ENCODE peak calls at places on chromosome 12, in eight cellular contexts. T is HS-5; P is bronchial epithelial cell; G is GM06990; H is CD8-positive, alpha-beta T cell; A is mucosa of descending colon; Q is head of caudate nucleus; U is LoVo. W is an unnamed sample.

GRCh38 chr12:3882896-3883564 is 9.8 kb upstream of the PARP11 start:
- DNase-seq in G (no peak), U (no peak), A (no peak), T (no peak), Q (no peak), P (peak; percentile 47), H (no peak), W (no peak)

GRCh38 chr12:102005256-102005655 is 56.5 kb downstream of the WASHC3 start:
- DNase-seq in T (no peak), H (no peak), U (no peak), Q (no peak), G (no peak), P (no peak), A (no peak), W (no peak)

GRCh38 chr12:6688543-6688999 is 604 bp downstream of the ZNF384 start:
- DNase-seq in A (peak; percentile 77), P (no peak), Q (peak; percentile 92), H (peak; percentile 50), T (peak; percentile 62), U (peak; percentile 43), G (no peak), W (peak; percentile 56)

GRCh38 chr12:102806110-102806509 is 110.9 kb downstream of the PAH start:
- DNase-seq in A (no peak), H (no peak), T (no peak), Q (no peak), U (no peak), G (no peak), P (no peak), W (no peak)

GRCh38 chr12:63206908-63207307 is 55.9 kb upstream of the AVPR1A start:
- DNase-seq in P (peak; percentile 39), G (no peak), U (peak; percentile 63), Q (no peak), A (no peak), T (peak; percentile 13), H (no peak), W (no peak)

GRCh38 chr12:30197392-30198047 is 413.8 kb upstream of the TMTC1 start:
- DNase-seq in T (peak; percentile 18), P (peak; percentile 85), G (no peak), A (no peak), U (no peak), Q (no peak), H (no peak), W (no peak)

GRCh38 chr12:59151243-59151642 is 230.9 kb upstream of the LRIG3 start:
- DNase-seq in A (no peak), T (no peak), Q (no peak), P (peak; percentile 29), U (no peak), G (no peak), H (no peak), W (no peak)

GRCh38 chr12:88235183-88235833 is 93.2 kb downstream of the TMTC3 start:
- DNase-seq in H (no peak), U (no peak), A (no peak), P (no peak), Q (no peak), G (peak; percentile 25), T (no peak), W (no peak)

GRCh38 chr12:71162832-71163711 is 5.3 kb upstream of the TSPAN8 start:
- DNase-seq in A (no peak), Q (no peak), G (no peak), P (no peak), U (peak; percentile 97), H (no peak), T (no peak), W (no peak)

GRCh38 chr12:66196806-66197205 is 7.8 kb downstream of the IRAK3 start:
- DNase-seq in H (no peak), A (no peak), G (peak; percentile 40), U (no peak), Q (no peak), T (no peak), P (peak; percentile 23), W (no peak)

GRCh38 chr12:104356231-104357115 is 52.9 kb downstream of the EID3 start:
- DNase-seq in P (no peak), G (no peak), A (no peak), T (no peak), Q (no peak), H (no peak), U (no peak), W (no peak)